ENCODE peak calls at places on chromosomes 6 and 20, in nine cellular contexts. One of them, this sample, is unnamed. For H3K4me1 and H3K9me3, the result is how much of the 10 kb centered on the place peaks cover.

GRCh38 chr20:37902504-37903313 is at the start of gene VSTM2L:
- DNase-seq in transverse colon: peak
- DNase-seq in suprapubic skin: no peak
- DNase-seq in ovary: no peak
- DNase-seq in HepG2: no peak
- DNase-seq in A549: peak
- DNase-seq in sigmoid colon: peak
- DNase-seq in stomach: peak
- DNase-seq in SK-N-SH: peak
- DNase-seq in this sample: no peak

GRCh38 chr6:143166247-143166695 is 105.6 kb downstream of the AIG1 start:
- DNase-seq in transverse colon: no peak
- DNase-seq in SK-N-SH: no peak
- DNase-seq in suprapubic skin: no peak
- DNase-seq in sigmoid colon: no peak
- DNase-seq in ovary: no peak
- DNase-seq in stomach: no peak
- DNase-seq in HepG2: no peak
- DNase-seq in A549: no peak
- DNase-seq in this sample: no peak

GRCh38 chr20:1964659-1965405 is 29.0 kb downstream of the PDYN start:
- DNase-seq in sigmoid colon: peak
- DNase-seq in suprapubic skin: no peak
- DNase-seq in A549: no peak
- DNase-seq in stomach: no peak
- DNase-seq in ovary: no peak
- DNase-seq in HepG2: no peak
- DNase-seq in SK-N-SH: no peak
- DNase-seq in transverse colon: no peak
- DNase-seq in this sample: no peak

GRCh38 chr20:46939031-46939430 is 44.4 kb downstream of the EYA2 start:
- DNase-seq in A549: peak
- DNase-seq in stomach: no peak
- DNase-seq in ovary: no peak
- DNase-seq in transverse colon: no peak
- DNase-seq in sigmoid colon: no peak
- DNase-seq in SK-N-SH: peak
- DNase-seq in suprapubic skin: no peak
- DNase-seq in HepG2: peak
- DNase-seq in this sample: no peak

GRCh38 chr6:37343248-37343647 is 10.5 kb upstream of the RNF8 start:
- DNase-seq in transverse colon: no peak
- DNase-seq in SK-N-SH: no peak
- DNase-seq in stomach: no peak
- DNase-seq in ovary: no peak
- DNase-seq in sigmoid colon: no peak
- DNase-seq in HepG2: no peak
- DNase-seq in suprapubic skin: no peak
- DNase-seq in A549: no peak
- DNase-seq in this sample: no peak

GRCh38 chr6:87945181-87945580 is 102.5 kb upstream of the SPACA1 start:
- DNase-seq in HepG2: no peak
- DNase-seq in SK-N-SH: no peak
- DNase-seq in A549: no peak
- DNase-seq in ovary: no peak
- DNase-seq in sigmoid colon: no peak
- DNase-seq in suprapubic skin: no peak
- DNase-seq in transverse colon: no peak
- DNase-seq in stomach: no peak
- DNase-seq in this sample: peak

GRCh38 chr20:17287998-17288397 is 61.2 kb downstream of the PCSK2 start:
- DNase-seq in transverse colon: no peak
- DNase-seq in ovary: no peak
- DNase-seq in suprapubic skin: no peak
- DNase-seq in A549: no peak
- DNase-seq in sigmoid colon: no peak
- DNase-seq in stomach: no peak
- DNase-seq in HepG2: no peak
- DNase-seq in SK-N-SH: no peak
- DNase-seq in this sample: no peak

GRCh38 chr20:48759631-48760245 is 68.1 kb downstream of the PREX1 start:
- DNase-seq in suprapubic skin: no peak
- DNase-seq in HepG2: no peak
- DNase-seq in A549: no peak
- DNase-seq in SK-N-SH: no peak
- DNase-seq in ovary: no peak
- DNase-seq in transverse colon: no peak
- DNase-seq in sigmoid colon: no peak
- DNase-seq in stomach: no peak
- DNase-seq in this sample: no peak

GRCh38 chr20:62914970-62915457 is 11.3 kb downstream of the DIDO1 start:
- DNase-seq in stomach: no peak
- DNase-seq in SK-N-SH: peak
- DNase-seq in suprapubic skin: peak
- DNase-seq in ovary: no peak
- DNase-seq in sigmoid colon: no peak
- DNase-seq in HepG2: peak
- DNase-seq in A549: peak
- DNase-seq in transverse colon: no peak
- DNase-seq in this sample: no peak

GRCh38 chr20:62321521-62321948 is 18.7 kb downstream of the ADRM1 start:
- DNase-seq in stomach: no peak
- DNase-seq in sigmoid colon: no peak
- DNase-seq in suprapubic skin: no peak
- DNase-seq in HepG2: no peak
- DNase-seq in SK-N-SH: peak
- DNase-seq in transverse colon: no peak
- DNase-seq in A549: peak
- DNase-seq in ovary: no peak
- DNase-seq in this sample: no peak

GRCh38 chr6:148329568-148330299 is 12.9 kb upstream of the SASH1 start:
- DNase-seq in SK-N-SH: no peak
- DNase-seq in transverse colon: no peak
- DNase-seq in suprapubic skin: no peak
- DNase-seq in sigmoid colon: no peak
- DNase-seq in ovary: no peak
- DNase-seq in A549: no peak
- DNase-seq in HepG2: no peak
- DNase-seq in stomach: no peak
- DNase-seq in this sample: no peak

DNA sequence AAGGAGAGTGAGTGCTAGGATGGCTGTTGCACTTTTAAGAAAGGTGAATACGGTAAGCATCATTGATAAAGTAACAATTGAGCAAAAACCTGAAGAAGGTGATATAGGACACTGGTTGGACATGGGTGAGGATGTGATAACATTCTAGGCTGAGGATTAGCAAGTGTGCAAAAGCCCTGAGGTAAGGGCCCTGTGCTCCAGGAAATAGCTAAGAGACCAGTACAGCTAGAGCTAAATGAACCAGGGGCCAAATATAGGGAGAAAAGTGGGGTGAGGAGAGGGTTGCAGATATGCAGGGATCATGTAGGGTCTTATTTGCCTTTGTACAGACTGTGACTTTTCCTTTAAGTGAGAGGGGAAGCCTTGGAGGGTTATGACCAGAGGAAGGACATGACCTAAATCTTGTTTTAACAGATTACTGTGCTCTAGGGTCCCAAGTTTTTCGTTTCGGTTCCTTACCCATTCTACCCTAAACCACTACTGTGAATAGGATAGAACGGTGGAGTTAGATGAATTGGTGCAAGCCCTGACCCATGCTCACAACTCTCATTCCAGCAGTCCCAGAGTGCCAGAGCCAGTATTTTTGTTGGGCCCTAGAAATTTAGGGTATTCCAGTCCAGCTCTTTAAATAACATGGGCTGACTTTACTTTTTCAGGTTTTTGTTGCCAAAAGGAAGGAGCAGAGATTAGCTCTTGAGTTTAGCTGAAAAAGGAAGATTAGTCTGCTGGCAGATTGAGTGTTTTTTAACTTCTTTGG is 10.7 kb downstream of the MAPK14 start:
- DNase-seq in A549: no peak
- DNase-seq in stomach: no peak
- DNase-seq in sigmoid colon: no peak
- DNase-seq in transverse colon: no peak
- DNase-seq in HepG2: no peak
- DNase-seq in suprapubic skin: no peak
- DNase-seq in SK-N-SH: no peak
- DNase-seq in ovary: no peak
- DNase-seq in this sample: no peak
- H3K4me1 ChIP-seq in A549: under half
- H3K4me1 ChIP-seq in stomach: half or more
- H3K4me1 ChIP-seq in sigmoid colon: half or more
- H3K4me1 ChIP-seq in transverse colon: half or more
- H3K4me1 ChIP-seq in HepG2: half or more
- H3K4me1 ChIP-seq in suprapubic skin: half or more
- H3K4me1 ChIP-seq in SK-N-SH: under half
- H3K4me1 ChIP-seq in ovary: under half
- H3K4me1 ChIP-seq in this sample: half or more

GRCh38 chr6:126351960-126352359 is 12.0 kb downstream of the CENPW start:
- DNase-seq in transverse colon: no peak
- DNase-seq in HepG2: no peak
- DNase-seq in sigmoid colon: no peak
- DNase-seq in stomach: no peak
- DNase-seq in suprapubic skin: no peak
- DNase-seq in A549: no peak
- DNase-seq in ovary: no peak
- DNase-seq in SK-N-SH: no peak
- DNase-seq in this sample: no peak

GRCh38 chr6:126361832-126362231 is 21.9 kb downstream of the CENPW start:
- DNase-seq in transverse colon: no peak
- DNase-seq in A549: no peak
- DNase-seq in stomach: no peak
- DNase-seq in HepG2: no peak
- DNase-seq in SK-N-SH: no peak
- DNase-seq in suprapubic skin: no peak
- DNase-seq in ovary: no peak
- DNase-seq in sigmoid colon: no peak
- DNase-seq in this sample: no peak

GRCh38 chr6:126352514-126352913 is 12.6 kb downstream of the CENPW start:
- DNase-seq in sigmoid colon: no peak
- DNase-seq in suprapubic skin: no peak
- DNase-seq in A549: no peak
- DNase-seq in HepG2: no peak
- DNase-seq in transverse colon: no peak
- DNase-seq in stomach: no peak
- DNase-seq in ovary: no peak
- DNase-seq in SK-N-SH: no peak
- DNase-seq in this sample: no peak

GRCh38 chr6:126359936-126360537 is 20.1 kb downstream of the CENPW start:
- DNase-seq in suprapubic skin: no peak
- DNase-seq in SK-N-SH: no peak
- DNase-seq in stomach: no peak
- DNase-seq in transverse colon: no peak
- DNase-seq in ovary: no peak
- DNase-seq in sigmoid colon: no peak
- DNase-seq in HepG2: no peak
- DNase-seq in A549: no peak
- DNase-seq in this sample: no peak

GRCh38 chr6:126356526-126356925 is 16.6 kb downstream of the CENPW start:
- DNase-seq in ovary: no peak
- DNase-seq in HepG2: no peak
- DNase-seq in transverse colon: no peak
- DNase-seq in A549: no peak
- DNase-seq in sigmoid colon: no peak
- DNase-seq in suprapubic skin: no peak
- DNase-seq in SK-N-SH: no peak
- DNase-seq in stomach: no peak
- DNase-seq in this sample: no peak
- TF ChIP-seq EP300 in ovary: no peak
- TF ChIP-seq EP300 in HepG2: no peak
- TF ChIP-seq EP300 in transverse colon: no peak
- TF ChIP-seq EP300 in A549: no peak
- TF ChIP-seq EP300 in sigmoid colon: no peak
- TF ChIP-seq EP300 in suprapubic skin: no peak
- TF ChIP-seq EP300 in SK-N-SH: no peak
- TF ChIP-seq EP300 in stomach: no peak
- TF ChIP-seq EP300 in this sample: no peak

GRCh38 chr6:36113701-36114100 is 16.6 kb upstream of the MAPK13 start:
- DNase-seq in HepG2: no peak
- DNase-seq in sigmoid colon: no peak
- DNase-seq in ovary: no peak
- DNase-seq in A549: no peak
- DNase-seq in stomach: no peak
- DNase-seq in SK-N-SH: no peak
- DNase-seq in suprapubic skin: no peak
- DNase-seq in transverse colon: no peak
- DNase-seq in this sample: peak
- H3K9me3 ChIP-seq in HepG2: under half
- H3K9me3 ChIP-seq in sigmoid colon: under half
- H3K9me3 ChIP-seq in ovary: under half
- H3K9me3 ChIP-seq in A549: under half
- H3K9me3 ChIP-seq in stomach: under half
- H3K9me3 ChIP-seq in SK-N-SH: under half
- H3K9me3 ChIP-seq in suprapubic skin: under half
- H3K9me3 ChIP-seq in transverse colon: under half
- H3K9me3 ChIP-seq in this sample: under half

GRCh38 chr6:159692303-159693127 is 526 bp downstream of the SOD2 start:
- DNase-seq in ovary: peak
- DNase-seq in stomach: peak
- DNase-seq in A549: no peak
- DNase-seq in SK-N-SH: peak
- DNase-seq in transverse colon: peak
- DNase-seq in sigmoid colon: peak
- DNase-seq in HepG2: peak
- DNase-seq in suprapubic skin: peak
- DNase-seq in this sample: peak

GRCh38 chr6:159691133-159691962 is 1.7 kb downstream of the SOD2 start:
- DNase-seq in SK-N-SH: peak
- DNase-seq in HepG2: peak
- DNase-seq in suprapubic skin: no peak
- DNase-seq in transverse colon: no peak
- DNase-seq in sigmoid colon: no peak
- DNase-seq in A549: peak
- DNase-seq in ovary: no peak
- DNase-seq in stomach: no peak
- DNase-seq in this sample: no peak

GRCh38 chr6:159693894-159694545 is 979 bp upstream of the SOD2 start:
- DNase-seq in ovary: no peak
- DNase-seq in transverse colon: peak
- DNase-seq in stomach: peak
- DNase-seq in sigmoid colon: peak
- DNase-seq in A549: no peak
- DNase-seq in SK-N-SH: no peak
- DNase-seq in HepG2: peak
- DNase-seq in suprapubic skin: no peak
- DNase-seq in this sample: no peak

GRCh38 chr6:159693128-159693893 is at the start of gene SOD2:
- DNase-seq in A549: peak
- DNase-seq in SK-N-SH: peak
- DNase-seq in suprapubic skin: peak
- DNase-seq in ovary: peak
- DNase-seq in transverse colon: peak
- DNase-seq in HepG2: peak
- DNase-seq in sigmoid colon: peak
- DNase-seq in stomach: peak
- DNase-seq in this sample: peak

DNA sequence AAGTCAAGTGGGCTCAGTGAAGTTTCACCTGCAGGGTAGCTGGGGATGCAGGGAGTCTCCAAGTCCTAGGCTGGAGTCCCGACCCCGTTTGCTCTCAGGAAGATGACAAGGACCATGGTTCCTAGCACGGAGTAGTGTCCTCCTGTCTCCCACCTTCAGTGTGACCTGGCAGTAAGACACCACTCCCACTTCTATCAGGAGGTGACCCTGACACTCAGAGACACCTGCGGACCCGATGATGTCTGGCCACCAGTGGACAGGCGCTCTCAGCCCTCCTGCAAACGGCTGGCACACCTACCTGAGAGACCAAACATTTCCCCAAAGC is 1.1 kb downstream of the SOD2 start:
- DNase-seq in stomach: no peak
- DNase-seq in sigmoid colon: no peak
- DNase-seq in suprapubic skin: no peak
- DNase-seq in A549: no peak
- DNase-seq in transverse colon: no peak
- DNase-seq in SK-N-SH: no peak
- DNase-seq in ovary: no peak
- DNase-seq in HepG2: peak
- DNase-seq in this sample: peak
- H3K4me1 ChIP-seq in stomach: under half
- H3K4me1 ChIP-seq in sigmoid colon: half or more
- H3K4me1 ChIP-seq in suprapubic skin: half or more
- H3K4me1 ChIP-seq in A549: under half
- H3K4me1 ChIP-seq in transverse colon: half or more
- H3K4me1 ChIP-seq in SK-N-SH: under half
- H3K4me1 ChIP-seq in ovary: under half
- H3K4me1 ChIP-seq in HepG2: half or more
- H3K4me1 ChIP-seq in this sample: half or more